ENCODE peak calls at places on chromosomes 2 and 18, in nine cellular contexts. Q, A, X, J, E, B, S, O and Y are unnamed samples.

GRCh38 chr2:237165405-237166276 is 80.0 kb downstream of the COPS8 start:
- DNase-seq in Q (peak; percentile 64), A (no peak), X (no peak), J (no peak), E (no peak), B (peak; percentile 49), S (no peak), O (peak; percentile 67), Y (no peak)

GRCh38 chr2:200405599-200406298 is 99.3 kb downstream of the SPATS2L start:
- DNase-seq in Q (no peak), A (peak; percentile 40), X (no peak), J (no peak), E (no peak), B (peak; percentile 94), S (no peak), O (no peak), Y (no peak)

GRCh38 chr18:3401669-3402620 is 48.0 kb upstream of the TGIF1 start:
- DNase-seq in Q (no peak), A (no peak), X (no peak), J (no peak), E (no peak), B (no peak), S (no peak), O (no peak), Y (no peak)

GRCh38 chr2:46876741-46877384 is 38.7 kb downstream of the MCFD2 start:
- DNase-seq in Q (peak; percentile 14), A (peak; percentile 39), X (no peak), J (no peak), E (peak; percentile 52), B (peak; percentile 80), S (no peak), O (peak; percentile 54), Y (peak; percentile 47)

GRCh38 chr2:83850071-83850725 is 608.9 kb downstream of the SUCLG1 start:
- DNase-seq in Q (no peak), A (no peak), X (no peak), J (no peak), E (no peak), B (no peak), S (no peak), O (no peak), Y (no peak)

GRCh38 chr2:925309-925708 is 25.3 kb upstream of the SNTG2 start:
- DNase-seq in Q (no peak), A (no peak), X (no peak), J (no peak), E (no peak), B (no peak), S (no peak), O (peak; percentile 62), Y (no peak)

GRCh38 chr2:219968685-219969345 is 341.4 kb downstream of the SLC4A3 start:
- DNase-seq in Q (no peak), A (no peak), X (no peak), J (no peak), E (no peak), B (no peak), S (no peak), O (no peak), Y (no peak)

GRCh38 chr18:38422216-38422615 is 856.6 kb upstream of the CELF4 start:
- DNase-seq in Q (no peak), A (no peak), X (no peak), J (no peak), E (no peak), B (no peak), S (no peak), O (no peak), Y (no peak)

GRCh38 chr2:186456941-186457340 is 29.1 kb upstream of the ZC3H15 start:
- DNase-seq in Q (no peak), A (no peak), X (no peak), J (no peak), E (no peak), B (no peak), S (no peak), O (no peak), Y (no peak)

GRCh38 chr2:65045651-65046050 is 10.6 kb upstream of the CEP68 start:
- DNase-seq in Q (peak; percentile 70), A (no peak), X (no peak), J (no peak), E (no peak), B (no peak), S (no peak), O (no peak), Y (no peak)

GRCh38 chr2:6073260-6074141 is 381.3 kb downstream of the SOX11 start:
- DNase-seq in Q (peak; percentile 73), A (no peak), X (no peak), J (peak; percentile 22), E (peak; percentile 15), B (no peak), S (no peak), O (peak; percentile 34), Y (no peak)

GRCh38 chr2:118115761-118116160 is 27.5 kb downstream of the INSIG2 start:
- DNase-seq in Q (no peak), A (no peak), X (no peak), J (no peak), E (no peak), B (no peak), S (no peak), O (no peak), Y (no peak)

DNA sequence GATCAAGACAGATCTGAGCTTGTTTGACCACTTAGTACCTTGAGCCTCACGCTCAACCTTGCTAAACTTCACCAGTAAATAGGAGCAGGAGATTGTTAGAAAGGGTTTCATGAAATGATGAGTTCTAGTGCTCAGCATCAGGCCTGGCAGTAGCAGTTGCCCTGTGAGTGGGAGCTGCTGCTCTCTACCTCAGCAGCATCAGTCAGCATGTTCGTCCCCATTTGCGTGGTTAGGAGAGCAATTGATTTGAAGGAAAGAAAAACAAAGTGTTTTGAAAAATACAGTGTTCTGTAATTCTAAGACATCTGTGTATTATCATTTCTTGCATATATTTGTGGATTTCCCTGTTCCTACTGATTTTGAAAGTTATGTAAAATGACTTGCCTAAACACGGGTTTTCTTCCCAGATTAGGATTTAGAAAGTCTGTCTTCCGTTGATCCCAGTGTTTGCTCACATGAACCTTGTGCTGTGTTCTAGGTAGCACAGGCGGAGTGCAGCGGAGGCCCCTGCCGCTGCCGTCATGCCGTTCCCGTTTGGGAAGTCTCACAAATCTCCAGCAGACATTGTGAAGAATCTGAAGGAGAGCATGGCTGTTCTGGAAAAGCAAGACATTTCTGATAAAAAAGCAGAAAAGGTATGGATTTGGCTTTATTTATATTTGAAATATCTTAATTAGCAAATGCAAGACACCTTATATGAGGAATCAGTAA is 47.0 kb downstream of the CAB39 start:
- DNase-seq in Q (no peak), A (no peak), X (no peak), J (no peak), E (no peak), B (no peak), S (no peak), O (no peak), Y (no peak)
- H3K36me3 ChIP-seq in Q (no peaks in the 10 kb centered on the region), A (peaks cover 38% of the 10 kb centered on the region), X (peaks cover 32% of the 10 kb centered on the region), J (no peaks in the 10 kb centered on the region), E (peaks cover 5% of the 10 kb centered on the region), B (peaks cover 4% of the 10 kb centered on the region), S (peaks cover 3% of the 10 kb centered on the region), O (no peaks in the 10 kb centered on the region), Y (peaks cover 38% of the 10 kb centered on the region)

GRCh38 chr18:12336251-12336650 is 28.2 kb downstream of the TUBB6 start:
- DNase-seq in Q (peak; percentile 20), A (no peak), X (no peak), J (no peak), E (no peak), B (no peak), S (no peak), O (peak; percentile 57), Y (no peak)
- H3K36me3 ChIP-seq in Q (peaks cover 14% of the 10 kb centered on the region), A (peaks cover 44% of the 10 kb centered on the region), X (peaks cover 57% of the 10 kb centered on the region), J (no peaks in the 10 kb centered on the region), E (peaks cover 40% of the 10 kb centered on the region), B (peaks cover 10% of the 10 kb centered on the region), S (peaks cover 5% of the 10 kb centered on the region), O (peaks cover 3% of the 10 kb centered on the region), Y (peaks cover 83% of the 10 kb centered on the region)

GRCh38 chr18:27181726-27182125 is 3.4 kb downstream of the CHST9 start:
- DNase-seq in Q (no peak), A (no peak), X (no peak), J (no peak), E (no peak), B (no peak), S (no peak), O (no peak), Y (no peak)
- H3K36me3 ChIP-seq in Q (no peaks in the 10 kb centered on the region), A (no peaks in the 10 kb centered on the region), X (no peaks in the 10 kb centered on the region), J (no peaks in the 10 kb centered on the region), E (no peaks in the 10 kb centered on the region), B (no peaks in the 10 kb centered on the region), S (no peaks in the 10 kb centered on the region), O (no peaks in the 10 kb centered on the region), Y (no peaks in the 10 kb centered on the region)

GRCh38 chr2:176117162-176117822 is 714 bp downstream of the HOXD10 start:
- DNase-seq in Q (no peak), A (no peak), X (peak; percentile 51), J (no peak), E (no peak), B (no peak), S (no peak), O (peak; percentile 52), Y (no peak)

GRCh38 chr2:176114120-176114929 is 2.3 kb upstream of the HOXD10 start:
- DNase-seq in Q (no peak), A (no peak), X (no peak), J (no peak), E (no peak), B (no peak), S (no peak), O (no peak), Y (no peak)

GRCh38 chr2:176115883-176116813 is at the start of gene HOXD10:
- DNase-seq in Q (peak; percentile 65), A (no peak), X (peak; percentile 60), J (peak; percentile 75), E (no peak), B (peak; percentile 78), S (no peak), O (peak; percentile 93), Y (no peak)

GRCh38 chr2:176112375-176113302 is 3.9 kb upstream of the HOXD10 start:
- DNase-seq in Q (no peak), A (no peak), X (no peak), J (no peak), E (no peak), B (no peak), S (no peak), O (peak; percentile 64), Y (no peak)

GRCh38 chr2:176114930-176115625 is 1.5 kb upstream of the HOXD10 start:
- DNase-seq in Q (no peak), A (no peak), X (no peak), J (no peak), E (no peak), B (no peak), S (no peak), O (peak; percentile 72), Y (no peak)
- H3K36me3 ChIP-seq in Q (no peaks in the 10 kb centered on the region), A (no peaks in the 10 kb centered on the region), X (no peaks in the 10 kb centered on the region), J (no peaks in the 10 kb centered on the region), E (no peaks in the 10 kb centered on the region), B (no peaks in the 10 kb centered on the region), S (no peaks in the 10 kb centered on the region), O (no peaks in the 10 kb centered on the region), Y (no peaks in the 10 kb centered on the region)

DNA sequence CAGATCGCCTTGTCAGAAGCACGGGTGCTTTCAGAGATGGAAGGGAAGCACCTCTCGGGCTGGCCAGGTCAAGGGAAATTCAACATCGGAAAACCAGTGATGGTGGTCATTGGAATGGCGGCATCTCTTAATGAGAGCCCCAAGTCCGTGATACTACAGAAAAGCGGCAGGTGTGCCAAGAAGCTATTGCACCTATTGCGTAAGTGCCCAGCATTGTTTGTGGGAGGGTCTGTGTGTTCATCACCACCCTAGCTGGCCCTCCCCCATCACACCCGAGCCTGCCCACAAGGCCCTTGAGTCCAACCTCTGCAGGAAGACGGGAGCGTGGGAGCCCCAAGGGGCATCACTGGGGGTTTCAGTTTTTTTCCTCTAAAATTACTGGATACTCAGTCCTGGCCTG is 100.7 kb downstream of the DGKD start:
- DNase-seq in Q (no peak), A (no peak), X (no peak), J (no peak), E (no peak), B (no peak), S (no peak), O (no peak), Y (no peak)
- H3K36me3 ChIP-seq in Q (no peaks in the 10 kb centered on the region), A (peaks cover 97% of the 10 kb centered on the region), X (peaks cover 100% of the 10 kb centered on the region), J (no peaks in the 10 kb centered on the region), E (peaks cover 97% of the 10 kb centered on the region), B (peaks cover 12% of the 10 kb centered on the region), S (peaks cover 2% of the 10 kb centered on the region), O (peaks cover 8% of the 10 kb centered on the region), Y (peaks cover 99% of the 10 kb centered on the region)